ENCODE peak calls at places on chromosomes 2 and 18, in seven cellular contexts. One of them, this sample, is unnamed. For H3K27me3, the result is how much of the 10 kb centered on the place peaks cover.

GRCh38 chr18:41077076-41077475 is 878.0 kb upstream of the PIK3C3 start:
- DNase-seq in psoas muscle: no peak
- DNase-seq in WERI-Rb-1: no peak
- DNase-seq in colonic mucosa: no peak
- DNase-seq in NT2/D1: no peak
- DNase-seq in tibial artery: no peak
- DNase-seq in mammary epithelial cell: peak
- DNase-seq in this sample: no peak

GRCh38 chr2:240647503-240648154 is 22.3 kb downstream of the GPR35 start:
- DNase-seq in WERI-Rb-1: no peak
- DNase-seq in NT2/D1: no peak
- DNase-seq in psoas muscle: no peak
- DNase-seq in colonic mucosa: no peak
- DNase-seq in mammary epithelial cell: no peak
- DNase-seq in tibial artery: no peak
- DNase-seq in this sample: peak

GRCh38 chr18:60339018-60339417 is 33.6 kb downstream of the MC4R start:
- DNase-seq in psoas muscle: no peak
- DNase-seq in NT2/D1: no peak
- DNase-seq in colonic mucosa: no peak
- DNase-seq in WERI-Rb-1: no peak
- DNase-seq in tibial artery: no peak
- DNase-seq in mammary epithelial cell: no peak
- DNase-seq in this sample: no peak

GRCh38 chr2:101745711-101746694 is 48.5 kb downstream of the MAP4K4 start:
- DNase-seq in tibial artery: no peak
- DNase-seq in mammary epithelial cell: peak
- DNase-seq in psoas muscle: no peak
- DNase-seq in NT2/D1: no peak
- DNase-seq in colonic mucosa: no peak
- DNase-seq in WERI-Rb-1: no peak
- DNase-seq in this sample: no peak

GRCh38 chr2:83386559-83386958 is 1072.5 kb downstream of the SUCLG1 start:
- DNase-seq in WERI-Rb-1: no peak
- DNase-seq in psoas muscle: no peak
- DNase-seq in mammary epithelial cell: no peak
- DNase-seq in colonic mucosa: no peak
- DNase-seq in NT2/D1: no peak
- DNase-seq in tibial artery: no peak
- DNase-seq in this sample: no peak

GRCh38 chr2:140601342-140601741 is 1529.5 kb downstream of the LRP1B start:
- DNase-seq in colonic mucosa: no peak
- DNase-seq in mammary epithelial cell: no peak
- DNase-seq in psoas muscle: no peak
- DNase-seq in NT2/D1: no peak
- DNase-seq in WERI-Rb-1: no peak
- DNase-seq in tibial artery: no peak
- DNase-seq in this sample: no peak

GRCh38 chr2:61116302-61116701 is 45.7 kb upstream of the C2orf74 start:
- DNase-seq in mammary epithelial cell: no peak
- DNase-seq in tibial artery: no peak
- DNase-seq in psoas muscle: no peak
- DNase-seq in NT2/D1: no peak
- DNase-seq in colonic mucosa: no peak
- DNase-seq in WERI-Rb-1: no peak
- DNase-seq in this sample: no peak

GRCh38 chr18:44681039-44681595 is 429 bp downstream of the SETBP1 start:
- DNase-seq in colonic mucosa: no peak
- DNase-seq in WERI-Rb-1: no peak
- DNase-seq in mammary epithelial cell: no peak
- DNase-seq in NT2/D1: no peak
- DNase-seq in psoas muscle: peak
- DNase-seq in tibial artery: no peak
- DNase-seq in this sample: no peak

GRCh38 chr2:164599954-164600589 is 21.2 kb downstream of the GRB14 start:
- DNase-seq in tibial artery: no peak
- DNase-seq in NT2/D1: peak
- DNase-seq in psoas muscle: no peak
- DNase-seq in WERI-Rb-1: peak
- DNase-seq in mammary epithelial cell: peak
- DNase-seq in colonic mucosa: peak
- DNase-seq in this sample: no peak

GRCh38 chr2:212611026-212611425 is 72.4 kb upstream of the ERBB4 start:
- DNase-seq in tibial artery: no peak
- DNase-seq in NT2/D1: no peak
- DNase-seq in mammary epithelial cell: no peak
- DNase-seq in psoas muscle: no peak
- DNase-seq in colonic mucosa: no peak
- DNase-seq in WERI-Rb-1: no peak
- DNase-seq in this sample: no peak

GRCh38 chr18:28132084-28132483 is 44.8 kb downstream of the CDH2 start:
- DNase-seq in NT2/D1: no peak
- DNase-seq in WERI-Rb-1: no peak
- DNase-seq in psoas muscle: no peak
- DNase-seq in tibial artery: no peak
- DNase-seq in mammary epithelial cell: no peak
- DNase-seq in colonic mucosa: no peak
- DNase-seq in this sample: no peak

GRCh38 chr2:170883683-170884082 is 45.4 kb upstream of the GORASP2 start:
- DNase-seq in colonic mucosa: no peak
- DNase-seq in WERI-Rb-1: no peak
- DNase-seq in mammary epithelial cell: no peak
- DNase-seq in NT2/D1: no peak
- DNase-seq in psoas muscle: no peak
- DNase-seq in tibial artery: no peak
- DNase-seq in this sample: no peak

GRCh38 chr2:85433511-85434089 is 15.1 kb downstream of the SH2D6 start:
- DNase-seq in NT2/D1: no peak
- DNase-seq in mammary epithelial cell: peak
- DNase-seq in WERI-Rb-1: peak
- DNase-seq in psoas muscle: peak
- DNase-seq in colonic mucosa: peak
- DNase-seq in tibial artery: peak
- DNase-seq in this sample: peak

GRCh38 chr2:232319117-232320037 is 59.2 kb upstream of the ALPP start:
- DNase-seq in WERI-Rb-1: no peak
- DNase-seq in tibial artery: no peak
- DNase-seq in psoas muscle: no peak
- DNase-seq in colonic mucosa: no peak
- DNase-seq in mammary epithelial cell: no peak
- DNase-seq in NT2/D1: no peak
- DNase-seq in this sample: no peak

GRCh38 chr2:211447545-211447944 is 891.1 kb downstream of the CPS1 start:
- DNase-seq in psoas muscle: no peak
- DNase-seq in NT2/D1: no peak
- DNase-seq in WERI-Rb-1: no peak
- DNase-seq in tibial artery: no peak
- DNase-seq in mammary epithelial cell: no peak
- DNase-seq in colonic mucosa: no peak
- DNase-seq in this sample: no peak

GRCh38 chr2:159867557-159868330 is 69.7 kb upstream of the CD302 start:
- DNase-seq in tibial artery: no peak
- DNase-seq in NT2/D1: no peak
- DNase-seq in psoas muscle: no peak
- DNase-seq in mammary epithelial cell: no peak
- DNase-seq in colonic mucosa: no peak
- DNase-seq in WERI-Rb-1: peak
- DNase-seq in this sample: no peak

GRCh38 chr2:176484838-176485237 is 215.6 kb downstream of the MTX2 start:
- DNase-seq in colonic mucosa: no peak
- DNase-seq in mammary epithelial cell: no peak
- DNase-seq in WERI-Rb-1: no peak
- DNase-seq in tibial artery: no peak
- DNase-seq in NT2/D1: no peak
- DNase-seq in psoas muscle: no peak
- DNase-seq in this sample: no peak

GRCh38 chr2:109188924-109189323 is 59.9 kb downstream of the SH3RF3 start:
- DNase-seq in mammary epithelial cell: no peak
- DNase-seq in tibial artery: peak
- DNase-seq in NT2/D1: no peak
- DNase-seq in psoas muscle: no peak
- DNase-seq in colonic mucosa: no peak
- DNase-seq in WERI-Rb-1: no peak
- DNase-seq in this sample: no peak

GRCh38 chr2:240247241-240247867 is 106.9 kb upstream of the OTOS start:
- DNase-seq in NT2/D1: no peak
- DNase-seq in WERI-Rb-1: no peak
- DNase-seq in tibial artery: no peak
- DNase-seq in psoas muscle: no peak
- DNase-seq in mammary epithelial cell: no peak
- DNase-seq in colonic mucosa: peak
- DNase-seq in this sample: no peak

GRCh38 chr18:58793361-58793760 is 71.3 kb upstream of the ZNF532 start:
- DNase-seq in colonic mucosa: no peak
- DNase-seq in psoas muscle: peak
- DNase-seq in NT2/D1: no peak
- DNase-seq in tibial artery: no peak
- DNase-seq in mammary epithelial cell: peak
- DNase-seq in WERI-Rb-1: no peak
- DNase-seq in this sample: no peak

GRCh38 chr2:145744541-145745386 is 1224.8 kb upstream of the ZEB2 start:
- DNase-seq in NT2/D1: no peak
- DNase-seq in WERI-Rb-1: no peak
- DNase-seq in colonic mucosa: no peak
- DNase-seq in psoas muscle: no peak
- DNase-seq in tibial artery: no peak
- DNase-seq in mammary epithelial cell: peak
- DNase-seq in this sample: no peak

DNA sequence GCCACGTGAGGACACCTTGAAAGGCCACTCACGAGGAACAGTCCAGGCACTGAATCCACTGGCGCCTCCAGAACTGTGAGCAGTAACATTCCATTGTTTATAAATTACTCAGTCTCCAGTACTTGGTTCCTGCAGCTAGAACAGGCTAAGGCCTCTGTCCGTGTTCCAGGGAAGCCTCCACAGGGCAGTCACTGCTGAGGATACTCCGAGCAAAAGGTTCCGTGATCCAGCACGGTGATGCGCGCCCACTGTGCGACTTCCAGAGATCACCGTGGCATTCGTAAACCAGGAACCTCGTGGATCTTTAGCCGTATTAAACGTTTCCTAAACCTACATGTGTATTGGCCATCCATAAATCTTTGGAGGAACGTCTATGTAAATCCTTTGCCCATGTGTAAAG is 51.5 kb upstream of the SALL3 start:
- DNase-seq in mammary epithelial cell: no peak
- DNase-seq in psoas muscle: no peak
- DNase-seq in tibial artery: peak
- DNase-seq in colonic mucosa: no peak
- DNase-seq in WERI-Rb-1: no peak
- DNase-seq in NT2/D1: no peak
- DNase-seq in this sample: no peak
- H3K27me3 ChIP-seq in mammary epithelial cell: under half
- H3K27me3 ChIP-seq in psoas muscle: under half
- H3K27me3 ChIP-seq in tibial artery: under half
- H3K27me3 ChIP-seq in colonic mucosa: under half
- H3K27me3 ChIP-seq in WERI-Rb-1: under half
- H3K27me3 ChIP-seq in NT2/D1: under half
- H3K27me3 ChIP-seq in this sample: under half

DNA sequence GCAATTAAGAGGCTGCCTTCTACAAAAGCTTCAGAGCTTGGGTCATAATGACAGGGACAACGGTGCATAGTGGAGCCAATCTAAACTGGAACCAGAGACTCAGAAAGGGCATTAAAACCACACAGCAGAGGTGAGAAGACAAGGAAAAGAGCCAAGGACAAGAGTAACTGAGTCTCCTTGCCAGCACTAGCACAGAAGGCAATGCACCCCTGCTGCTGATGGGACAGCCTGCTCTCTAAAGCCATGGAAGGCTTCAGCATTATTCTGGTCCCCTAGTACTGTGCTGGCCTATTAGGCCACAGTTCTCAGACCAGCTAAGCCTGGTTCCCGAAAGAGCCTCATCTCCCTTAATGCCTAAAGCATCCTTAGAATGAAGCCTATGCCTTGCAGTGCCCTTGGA is 15.5 kb downstream of the MYO5B start:
- DNase-seq in mammary epithelial cell: no peak
- DNase-seq in tibial artery: no peak
- DNase-seq in NT2/D1: no peak
- DNase-seq in WERI-Rb-1: no peak
- DNase-seq in psoas muscle: no peak
- DNase-seq in colonic mucosa: no peak
- DNase-seq in this sample: no peak
- H3K27me3 ChIP-seq in mammary epithelial cell: under half
- H3K27me3 ChIP-seq in tibial artery: under half
- H3K27me3 ChIP-seq in NT2/D1: under half
- H3K27me3 ChIP-seq in WERI-Rb-1: under half
- H3K27me3 ChIP-seq in psoas muscle: under half
- H3K27me3 ChIP-seq in colonic mucosa: under half
- H3K27me3 ChIP-seq in this sample: under half

GRCh38 chr2:231039821-231040364 is 2.6 kb downstream of the C2orf72 start:
- DNase-seq in psoas muscle: no peak
- DNase-seq in mammary epithelial cell: no peak
- DNase-seq in colonic mucosa: peak
- DNase-seq in tibial artery: no peak
- DNase-seq in WERI-Rb-1: no peak
- DNase-seq in NT2/D1: no peak
- DNase-seq in this sample: no peak

GRCh38 chr2:231038483-231039293 is 1.4 kb downstream of the C2orf72 start:
- DNase-seq in WERI-Rb-1: no peak
- DNase-seq in tibial artery: no peak
- DNase-seq in colonic mucosa: no peak
- DNase-seq in NT2/D1: no peak
- DNase-seq in mammary epithelial cell: no peak
- DNase-seq in psoas muscle: no peak
- DNase-seq in this sample: no peak

GRCh38 chr2:231037731-231038482 is 584 bp downstream of the C2orf72 start:
- DNase-seq in colonic mucosa: no peak
- DNase-seq in tibial artery: no peak
- DNase-seq in psoas muscle: no peak
- DNase-seq in NT2/D1: no peak
- DNase-seq in WERI-Rb-1: peak
- DNase-seq in mammary epithelial cell: no peak
- DNase-seq in this sample: no peak

GRCh38 chr2:231041061-231041689 is 3.9 kb downstream of the C2orf72 start:
- DNase-seq in WERI-Rb-1: no peak
- DNase-seq in colonic mucosa: no peak
- DNase-seq in psoas muscle: no peak
- DNase-seq in NT2/D1: no peak
- DNase-seq in mammary epithelial cell: no peak
- DNase-seq in tibial artery: no peak
- DNase-seq in this sample: no peak

GRCh38 chr2:231039294-231039664 is 2.0 kb downstream of the C2orf72 start:
- DNase-seq in mammary epithelial cell: no peak
- DNase-seq in psoas muscle: no peak
- DNase-seq in WERI-Rb-1: no peak
- DNase-seq in tibial artery: no peak
- DNase-seq in NT2/D1: no peak
- DNase-seq in colonic mucosa: no peak
- DNase-seq in this sample: no peak
- H3K27me3 ChIP-seq in mammary epithelial cell: under half
- H3K27me3 ChIP-seq in psoas muscle: under half
- H3K27me3 ChIP-seq in WERI-Rb-1: under half
- H3K27me3 ChIP-seq in tibial artery: half or more
- H3K27me3 ChIP-seq in NT2/D1: under half
- H3K27me3 ChIP-seq in colonic mucosa: under half
- H3K27me3 ChIP-seq in this sample: under half

DNA sequence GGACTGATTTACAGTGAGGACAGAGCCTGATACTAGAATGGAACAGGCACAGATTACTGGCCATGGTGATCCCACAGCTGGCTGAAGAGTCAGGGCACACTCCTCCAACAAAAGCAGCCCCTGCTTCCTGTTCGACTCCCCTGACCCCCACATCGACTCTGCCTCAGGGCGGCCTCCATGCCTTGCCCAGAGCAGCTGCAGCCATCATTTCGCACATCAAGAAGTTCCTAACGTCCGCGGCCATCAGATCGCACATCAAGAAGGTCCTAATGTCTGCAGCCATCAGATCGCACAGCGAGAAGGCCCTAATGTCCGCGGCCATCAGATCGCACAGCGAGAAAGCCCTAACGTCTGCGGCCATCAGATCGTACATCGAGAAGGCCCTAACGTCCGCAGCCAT is 192.8 kb upstream of the PXDN start:
- DNase-seq in colonic mucosa: no peak
- DNase-seq in mammary epithelial cell: no peak
- DNase-seq in psoas muscle: no peak
- DNase-seq in WERI-Rb-1: no peak
- DNase-seq in NT2/D1: no peak
- DNase-seq in tibial artery: no peak
- DNase-seq in this sample: no peak
- H3K27me3 ChIP-seq in colonic mucosa: under half
- H3K27me3 ChIP-seq in mammary epithelial cell: under half
- H3K27me3 ChIP-seq in psoas muscle: under half
- H3K27me3 ChIP-seq in WERI-Rb-1: under half
- H3K27me3 ChIP-seq in NT2/D1: under half
- H3K27me3 ChIP-seq in tibial artery: under half
- H3K27me3 ChIP-seq in this sample: under half

This sample was measured in right cardiac atrium.